ENCODE peak calls at places on chromosomes 7 and 10, in seven cellular contexts. One of them, this sample, is unnamed. For H3K27me3, the result is how much of the 10 kb centered on the place peaks cover.

GRCh38 chr7:78333530-78333929 is 535.0 kb downstream of the PHTF2 start:
- DNase-seq in pancreas: no peak
- DNase-seq in prostate gland: no peak
- DNase-seq in thoracic aorta: no peak
- DNase-seq in lung: no peak
- DNase-seq in astrocyte: no peak
- DNase-seq in IMR-90: no peak
- DNase-seq in this sample: no peak

GRCh38 chr7:134706468-134706867 is 59.8 kb downstream of the BPGM start:
- DNase-seq in lung: no peak
- DNase-seq in pancreas: no peak
- DNase-seq in prostate gland: no peak
- DNase-seq in IMR-90: no peak
- DNase-seq in astrocyte: no peak
- DNase-seq in thoracic aorta: no peak
- DNase-seq in this sample: no peak

GRCh38 chr10:119575506-119575905 is 21.3 kb downstream of the TIAL1 start:
- DNase-seq in thoracic aorta: no peak
- DNase-seq in prostate gland: no peak
- DNase-seq in IMR-90: peak
- DNase-seq in astrocyte: peak
- DNase-seq in pancreas: no peak
- DNase-seq in lung: no peak
- DNase-seq in this sample: no peak

GRCh38 chr7:83957333-83957732 is 237.3 kb downstream of the SEMA3A start:
- DNase-seq in thoracic aorta: no peak
- DNase-seq in lung: no peak
- DNase-seq in pancreas: no peak
- DNase-seq in prostate gland: no peak
- DNase-seq in astrocyte: no peak
- DNase-seq in IMR-90: peak
- DNase-seq in this sample: no peak

GRCh38 chr7:14691034-14691433 is 211.5 kb downstream of the DGKB start:
- DNase-seq in astrocyte: no peak
- DNase-seq in IMR-90: no peak
- DNase-seq in thoracic aorta: no peak
- DNase-seq in prostate gland: no peak
- DNase-seq in pancreas: no peak
- DNase-seq in lung: no peak
- DNase-seq in this sample: no peak

GRCh38 chr10:81036257-81036656 is 498.6 kb downstream of the SH2D4B start:
- DNase-seq in IMR-90: no peak
- DNase-seq in astrocyte: no peak
- DNase-seq in prostate gland: no peak
- DNase-seq in lung: no peak
- DNase-seq in pancreas: no peak
- DNase-seq in thoracic aorta: no peak
- DNase-seq in this sample: no peak

GRCh38 chr10:112374724-112375541 is 1.0 kb downstream of the ACSL5 start:
- DNase-seq in thoracic aorta: no peak
- DNase-seq in pancreas: no peak
- DNase-seq in prostate gland: no peak
- DNase-seq in IMR-90: no peak
- DNase-seq in lung: no peak
- DNase-seq in astrocyte: no peak
- DNase-seq in this sample: no peak

GRCh38 chr7:141585592-141586510 is 34.6 kb downstream of the AGK start:
- DNase-seq in lung: no peak
- DNase-seq in prostate gland: no peak
- DNase-seq in thoracic aorta: no peak
- DNase-seq in astrocyte: peak
- DNase-seq in pancreas: no peak
- DNase-seq in IMR-90: peak
- DNase-seq in this sample: peak

GRCh38 chr7:6553460-6554044 is 2.3 kb upstream of the GRID2IP start:
- DNase-seq in astrocyte: no peak
- DNase-seq in prostate gland: no peak
- DNase-seq in IMR-90: no peak
- DNase-seq in thoracic aorta: no peak
- DNase-seq in pancreas: no peak
- DNase-seq in lung: no peak
- DNase-seq in this sample: no peak
- TF ChIP-seq CTCF in astrocyte: no peak
- TF ChIP-seq CTCF in prostate gland: no peak
- TF ChIP-seq CTCF in IMR-90: no peak
- TF ChIP-seq CTCF in thoracic aorta: no peak
- TF ChIP-seq CTCF in pancreas: no peak
- TF ChIP-seq CTCF in lung: no peak
- TF ChIP-seq CTCF in this sample: peak

GRCh38 chr7:23474098-23474828 is 4.0 kb upstream of the IGF2BP3 start:
- DNase-seq in prostate gland: no peak
- DNase-seq in pancreas: peak
- DNase-seq in thoracic aorta: no peak
- DNase-seq in astrocyte: peak
- DNase-seq in IMR-90: peak
- DNase-seq in lung: peak
- DNase-seq in this sample: peak

GRCh38 chr7:23472556-23472955 is 2.3 kb upstream of the IGF2BP3 start:
- DNase-seq in IMR-90: no peak
- DNase-seq in astrocyte: no peak
- DNase-seq in prostate gland: no peak
- DNase-seq in pancreas: no peak
- DNase-seq in thoracic aorta: no peak
- DNase-seq in lung: no peak
- DNase-seq in this sample: no peak

GRCh38 chr7:23473848-23474097 is 3.5 kb upstream of the IGF2BP3 start:
- DNase-seq in prostate gland: no peak
- DNase-seq in astrocyte: no peak
- DNase-seq in thoracic aorta: no peak
- DNase-seq in IMR-90: no peak
- DNase-seq in lung: no peak
- DNase-seq in pancreas: no peak
- DNase-seq in this sample: no peak

GRCh38 chr7:23472046-23472445 is 1.8 kb upstream of the IGF2BP3 start:
- DNase-seq in pancreas: no peak
- DNase-seq in lung: no peak
- DNase-seq in IMR-90: no peak
- DNase-seq in prostate gland: no peak
- DNase-seq in astrocyte: no peak
- DNase-seq in thoracic aorta: no peak
- DNase-seq in this sample: no peak

DNA sequence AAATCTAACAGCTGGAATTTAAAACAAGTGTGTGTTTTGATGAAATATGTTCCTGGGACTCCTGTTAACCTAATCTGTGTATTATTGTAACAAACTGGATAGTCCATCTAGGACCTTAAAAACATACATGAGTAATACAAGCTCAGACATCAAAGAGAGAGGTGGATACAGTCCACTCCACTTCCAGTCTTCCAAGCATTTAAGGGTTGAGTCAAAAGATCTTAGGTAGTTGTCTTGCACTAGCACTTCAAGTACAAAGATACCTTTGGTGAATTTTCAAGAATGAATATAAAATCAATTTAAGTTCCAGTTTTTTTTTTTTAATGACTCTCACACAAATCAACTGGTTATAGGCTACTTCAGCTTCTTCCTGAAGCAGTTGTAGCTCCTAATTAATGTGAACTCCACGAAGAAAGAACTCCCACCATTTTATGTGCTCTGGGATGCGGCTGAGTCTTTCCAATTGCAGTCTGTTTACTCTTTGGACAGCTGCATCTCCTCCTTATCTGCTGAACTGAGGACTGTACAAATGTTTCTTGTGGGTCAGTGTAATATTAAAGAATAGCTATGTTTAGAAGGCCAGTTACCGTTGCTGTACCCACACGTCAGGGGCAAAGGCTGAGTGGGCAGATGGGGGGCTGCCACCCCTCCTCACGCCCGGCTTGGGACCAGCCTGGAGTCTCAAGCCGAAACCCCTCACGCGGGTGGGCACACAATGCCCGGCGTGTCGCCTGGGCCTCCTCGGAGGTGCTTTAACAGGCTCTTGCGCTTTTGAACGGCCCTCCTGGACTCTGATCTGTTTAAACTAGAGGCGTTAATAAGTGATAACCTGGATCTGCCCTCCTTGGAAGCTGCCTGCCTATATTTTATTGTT is 2.9 kb upstream of the IGF2BP3 start:
- DNase-seq in pancreas: no peak
- DNase-seq in lung: no peak
- DNase-seq in astrocyte: no peak
- DNase-seq in IMR-90: no peak
- DNase-seq in thoracic aorta: no peak
- DNase-seq in prostate gland: no peak
- DNase-seq in this sample: no peak
- H3K27me3 ChIP-seq in pancreas: under half
- H3K27me3 ChIP-seq in lung: under half
- H3K27me3 ChIP-seq in astrocyte: under half
- H3K27me3 ChIP-seq in IMR-90: under half
- H3K27me3 ChIP-seq in thoracic aorta: half or more
- H3K27me3 ChIP-seq in prostate gland: half or more
- H3K27me3 ChIP-seq in this sample: under half

GRCh38 chr7:139914861-139915300 is 85.8 kb downstream of the TBXAS1 start:
- DNase-seq in IMR-90: peak
- DNase-seq in pancreas: no peak
- DNase-seq in thoracic aorta: no peak
- DNase-seq in prostate gland: no peak
- DNase-seq in lung: no peak
- DNase-seq in astrocyte: peak
- DNase-seq in this sample: no peak

GRCh38 chr7:139915864-139916716 is 87.0 kb downstream of the TBXAS1 start:
- DNase-seq in lung: peak
- DNase-seq in prostate gland: peak
- DNase-seq in IMR-90: peak
- DNase-seq in thoracic aorta: peak
- DNase-seq in pancreas: no peak
- DNase-seq in astrocyte: peak
- DNase-seq in this sample: peak

GRCh38 chr7:139915301-139915863 is 86.3 kb downstream of the TBXAS1 start:
- DNase-seq in pancreas: no peak
- DNase-seq in thoracic aorta: no peak
- DNase-seq in prostate gland: no peak
- DNase-seq in astrocyte: peak
- DNase-seq in IMR-90: peak
- DNase-seq in lung: no peak
- DNase-seq in this sample: peak

GRCh38 chr7:139918488-139918887 is 89.4 kb downstream of the TBXAS1 start:
- DNase-seq in prostate gland: no peak
- DNase-seq in IMR-90: no peak
- DNase-seq in lung: no peak
- DNase-seq in astrocyte: no peak
- DNase-seq in thoracic aorta: no peak
- DNase-seq in pancreas: no peak
- DNase-seq in this sample: no peak

DNA sequence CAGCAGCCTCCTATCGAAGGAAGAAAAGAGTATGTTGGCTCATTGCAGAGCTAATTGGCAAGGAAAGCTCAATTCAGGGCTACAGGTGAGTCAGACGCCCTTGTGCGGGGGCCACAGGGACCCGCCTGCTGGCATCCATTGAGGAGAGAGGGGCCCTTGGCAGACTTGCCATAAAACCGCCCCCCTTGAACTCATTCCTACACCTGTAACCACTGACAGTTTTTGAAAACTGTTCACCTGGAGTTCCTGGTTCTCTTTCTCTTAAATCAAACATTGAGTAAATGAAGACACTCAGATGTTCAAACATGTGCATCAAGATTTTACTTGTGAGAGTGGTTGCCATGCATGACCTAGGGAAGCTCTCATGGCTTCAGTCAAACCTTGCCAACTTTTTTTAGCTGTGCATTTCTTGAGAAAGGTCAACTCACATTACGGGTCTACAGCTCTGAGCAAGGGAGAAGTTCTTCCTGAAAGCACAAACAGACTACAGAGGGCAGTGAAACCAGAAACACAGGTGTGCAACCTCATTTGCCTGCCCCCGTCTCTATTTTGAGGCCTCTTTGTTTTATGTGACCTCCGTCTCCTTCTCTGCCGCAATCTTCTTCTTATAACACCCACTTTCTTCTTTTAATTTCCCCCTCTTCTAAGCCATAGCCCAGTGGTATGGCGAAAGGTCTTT is 87.8 kb downstream of the TBXAS1 start:
- DNase-seq in IMR-90: no peak
- DNase-seq in prostate gland: no peak
- DNase-seq in astrocyte: no peak
- DNase-seq in thoracic aorta: no peak
- DNase-seq in lung: no peak
- DNase-seq in pancreas: no peak
- DNase-seq in this sample: no peak
- H3K4me3 ChIP-seq in IMR-90: no peak
- H3K4me3 ChIP-seq in prostate gland: no peak
- H3K4me3 ChIP-seq in astrocyte: no peak
- H3K4me3 ChIP-seq in thoracic aorta: no peak
- H3K4me3 ChIP-seq in lung: no peak
- H3K4me3 ChIP-seq in pancreas: no peak
- H3K4me3 ChIP-seq in this sample: no peak

GRCh38 chr7:1025747-1026581 is 18.4 kb upstream of the GPR146 start:
- DNase-seq in astrocyte: no peak
- DNase-seq in thoracic aorta: no peak
- DNase-seq in lung: no peak
- DNase-seq in IMR-90: no peak
- DNase-seq in pancreas: peak
- DNase-seq in prostate gland: no peak
- DNase-seq in this sample: no peak

GRCh38 chr7:1028044-1028770 is 16.1 kb upstream of the GPR146 start:
- DNase-seq in thoracic aorta: peak
- DNase-seq in astrocyte: peak
- DNase-seq in pancreas: peak
- DNase-seq in lung: peak
- DNase-seq in prostate gland: peak
- DNase-seq in IMR-90: peak
- DNase-seq in this sample: peak

GRCh38 chr7:1026721-1027151 is 17.6 kb upstream of the GPR146 start:
- DNase-seq in IMR-90: no peak
- DNase-seq in prostate gland: no peak
- DNase-seq in pancreas: no peak
- DNase-seq in thoracic aorta: no peak
- DNase-seq in astrocyte: no peak
- DNase-seq in lung: no peak
- DNase-seq in this sample: no peak

GRCh38 chr7:1028775-1029636 is 15.3 kb upstream of the GPR146 start:
- DNase-seq in astrocyte: peak
- DNase-seq in pancreas: peak
- DNase-seq in lung: peak
- DNase-seq in thoracic aorta: peak
- DNase-seq in prostate gland: peak
- DNase-seq in IMR-90: peak
- DNase-seq in this sample: peak

DNA sequence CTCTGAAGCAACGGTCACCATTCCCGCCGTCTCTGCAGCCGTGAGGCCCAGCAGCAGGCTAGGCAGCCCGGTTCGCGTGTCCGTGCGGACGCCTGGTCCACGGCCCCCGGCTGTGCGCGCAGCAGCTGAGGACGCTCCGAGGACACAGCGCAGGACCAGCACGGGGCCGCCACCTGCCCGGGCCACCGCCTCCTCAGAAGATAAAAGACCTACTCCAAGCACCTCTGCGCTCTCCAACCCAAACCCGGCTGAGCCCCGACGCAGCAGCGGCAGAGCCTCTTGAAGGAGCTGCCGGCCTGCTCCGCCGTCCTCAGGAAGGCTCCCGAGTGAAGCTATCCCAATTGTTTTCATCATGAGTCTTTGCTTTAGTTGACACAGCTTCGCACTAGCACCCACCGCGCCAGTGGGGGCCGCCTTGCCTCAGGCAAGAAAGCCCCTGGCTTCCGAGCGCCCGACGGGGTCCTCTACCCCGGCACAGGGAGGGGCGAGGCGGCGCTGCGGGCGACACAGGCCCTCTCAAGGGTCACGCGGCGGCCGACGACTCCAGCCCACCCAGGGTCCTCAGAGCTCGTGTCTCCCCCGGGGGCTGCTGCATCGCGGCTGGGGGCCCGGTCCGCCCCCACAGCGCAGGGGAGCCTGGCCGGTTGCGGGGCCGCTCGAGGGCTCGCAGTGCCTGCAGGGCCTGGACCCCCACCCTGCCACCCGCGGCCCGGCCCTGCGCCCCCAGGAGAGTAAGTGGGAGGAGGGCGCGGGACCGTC is 16.9 kb upstream of the GPR146 start:
- DNase-seq in lung: no peak
- DNase-seq in pancreas: peak
- DNase-seq in thoracic aorta: no peak
- DNase-seq in prostate gland: no peak
- DNase-seq in IMR-90: peak
- DNase-seq in astrocyte: peak
- DNase-seq in this sample: peak
- TF ChIP-seq CTCF in lung: no peak
- TF ChIP-seq CTCF in pancreas: no peak
- TF ChIP-seq CTCF in thoracic aorta: no peak
- TF ChIP-seq CTCF in prostate gland: no peak
- TF ChIP-seq CTCF in IMR-90: no peak
- TF ChIP-seq CTCF in astrocyte: no peak
- TF ChIP-seq CTCF in this sample: no peak

This sample was measured in AG04450.